ENCODE peak calls at places on chromosomes 11 and 22, in eight cellular contexts. W is amniotic epithelial cell; T is CD4-positive, CD25-positive, alpha-beta regulatory T cell; F is stimulated activated CD4-positive, alpha-beta T cell treated with anti-CD3 and anti-CD28 coated beads, Interleukin-12 subunit alpha, Interleukin-12 subunit beta, amount 100 ng/mL, for 48 hours; U is non-pigmented ciliary epithelial cell; Q is Ammon's horn; X is AG09319; O is skeletal muscle cell. A is an unnamed sample.

GRCh38 chr11:82814379-82814778 is 80.7 kb upstream of the FAM181B start:
- DNase-seq in F (no peak), O (no peak), Q (no peak), U (no peak), W (no peak), X (no peak), T (no peak), A (no peak)

GRCh38 chr22:46033256-46034200 is 56.6 kb upstream of the WNT7B start:
- DNase-seq in U (no peak), X (no peak), O (peak), T (no peak), F (no peak), Q (no peak), W (no peak), A (no peak)

GRCh38 chr22:19576460-19577421 is 52.5 kb upstream of the CLDN5 start:
- DNase-seq in Q (no peak), U (no peak), O (no peak), T (no peak), W (peak), X (no peak), F (peak), A (no peak)

GRCh38 chr11:133047036-133047800 is 485.1 kb downstream of the OPCML start:
- DNase-seq in F (no peak), Q (peak), W (no peak), U (no peak), O (no peak), X (no peak), T (no peak), A (no peak)

GRCh38 chr22:50307891-50308596 is 598 bp upstream of the PLXNB2 start:
- DNase-seq in W (no peak), Q (peak), X (no peak), F (no peak), U (no peak), O (no peak), T (no peak), A (no peak)

GRCh38 chr22:46079093-46079860 is 71.0 kb upstream of the PPARA start:
- DNase-seq in X (no peak), U (no peak), F (no peak), O (no peak), T (no peak), Q (no peak), W (no peak), A (no peak)

GRCh38 chr22:22692707-22693530 is 48.5 kb downstream of the GGTLC2 start:
- DNase-seq in O (no peak), T (peak), X (no peak), F (peak), Q (no peak), W (peak), U (no peak), A (no peak)

GRCh38 chr22:47018010-47018910 is 255.8 kb downstream of the TBC1D22A start:
- DNase-seq in Q (no peak), T (no peak), X (no peak), U (no peak), F (no peak), W (no peak), O (no peak), A (no peak)

GRCh38 chr11:78460468-78460867 is 42.8 kb upstream of the GAB2 start:
- DNase-seq in O (no peak), T (no peak), F (no peak), W (no peak), Q (no peak), U (no peak), X (no peak), A (no peak)

GRCh38 chr11:65496304-65497140 is 2.3 kb upstream of the MALAT1 start:
- DNase-seq in T (no peak), U (no peak), F (no peak), O (no peak), X (no peak), Q (no peak), W (peak), A (no peak)

A was measured in astrocyte of the cerebellum.